ENCODE peak calls at places on chromosomes 5 and 9, in seven cellular contexts. V is NCI-H1417 treated with DMSO at 0.1 percent for 48 hours, K is progenitor cell of endocrine pancreas, Q is foreskin fibroblast, M is MV-4-11, E is head of caudate nucleus, R is LoVo. I is an unnamed sample.

GRCh38 chr5:52693279-52693678 is 94.4 kb upstream of the ITGA1 start:
- DNase-seq in E (no peak), K (no peak), V (no peak), R (no peak), Q (peak), M (no peak), I (no peak)

GRCh38 chr5:10479226-10479721 is 37.6 kb downstream of the ROPN1L start:
- DNase-seq in V (no peak), R (peak), Q (peak), K (no peak), E (no peak), M (no peak), I (no peak)

GRCh38 chr5:135141303-135142268 is 107.6 kb upstream of the PITX1 start:
- DNase-seq in R (peak), M (no peak), E (no peak), V (no peak), K (no peak), Q (peak), I (no peak)

GRCh38 chr5:117454716-117455212 is 880.1 kb upstream of the SEMA6A start:
- DNase-seq in Q (peak), K (peak), V (peak), E (no peak), M (peak), R (peak), I (no peak)

GRCh38 chr9:113956901-113957777 is 81.0 kb downstream of the ZNF618 start:
- DNase-seq in K (no peak), Q (peak), R (no peak), V (no peak), M (no peak), E (no peak), I (no peak)

GRCh38 chr5:40540301-40540700 is 139.4 kb upstream of the PTGER4 start:
- DNase-seq in Q (no peak), V (no peak), R (no peak), E (no peak), M (no peak), K (no peak), I (no peak)

GRCh38 chr5:93576015-93576414 is 5.0 kb downstream of the NR2F1-AS1 start:
- DNase-seq in V (no peak), E (no peak), R (no peak), M (no peak), K (no peak), Q (no peak), I (no peak)

GRCh38 chr5:137304227-137304874 is 194.8 kb downstream of the SPOCK1 start:
- DNase-seq in V (no peak), Q (no peak), M (no peak), K (no peak), R (no peak), E (peak), I (no peak)

GRCh38 chr5:108074626-108075025 is 307.3 kb downstream of the FBXL17 start:
- DNase-seq in E (no peak), K (no peak), Q (no peak), V (no peak), M (no peak), R (no peak), I (no peak)